ENCODE peak calls at places on chromosomes 5 and 9, in nine cellular contexts. H, F, G, R, I, Y, Z, P and N are unnamed samples.

GRCh38 chr9:126397056-126397455 is 70.4 kb downstream of the MVB12B start:
- DNase-seq in F (no peak), Z (no peak), Y (no peak), I (no peak), H (peak; percentile 76), P (peak; percentile 66), G (no peak), R (peak; percentile 64), N (peak; percentile 30)

GRCh38 chr5:142981886-142982820 is 212.0 kb downstream of the ARHGAP26 start:
- DNase-seq in H (no peak), Y (peak; percentile 96), G (peak; percentile 79), P (peak; percentile 80), R (no peak), Z (peak; percentile 86), I (peak; percentile 50), F (no peak), N (no peak)

GRCh38 chr5:180161420-180162303 is 47.3 kb downstream of the RASGEF1C start:
- DNase-seq in I (no peak), H (no peak), F (no peak), G (no peak), R (no peak), Y (no peak), Z (no peak), P (no peak), N (no peak)

GRCh38 chr5:980001-980588 is 28.5 kb upstream of the NKD2 start:
- DNase-seq in R (no peak), Y (peak; percentile 64), Z (no peak), I (no peak), G (no peak), H (no peak), P (no peak), F (no peak), N (no peak)

GRCh38 chr5:120586646-120587045 is 122.5 kb downstream of the PRR16 start:
- DNase-seq in Y (no peak), H (no peak), F (no peak), R (no peak), P (no peak), I (no peak), Z (no peak), G (no peak), N (no peak)

GRCh38 chr5:51382759-51383493 is at the start of gene ISL1:
- DNase-seq in G (peak; percentile 59), P (peak; percentile 63), I (peak; percentile 86), Z (no peak), F (peak; percentile 60), H (no peak), R (no peak), Y (peak; percentile 69), N (no peak)

GRCh38 chr9:124399323-124399962 is 15.8 kb downstream of the PSMB7 start:
- DNase-seq in G (peak; percentile 44), R (no peak), Y (peak; percentile 75), P (no peak), H (no peak), F (no peak), Z (no peak), I (no peak), N (no peak)

GRCh38 chr5:6604946-6605345 is 27.9 kb downstream of the NSUN2 start:
- DNase-seq in R (no peak), P (no peak), I (no peak), Y (no peak), G (no peak), F (no peak), Z (no peak), H (no peak), N (no peak)

GRCh38 chr5:181059297-181060230 is 19.5 kb downstream of the BTNL9 start:
- DNase-seq in P (no peak), Z (no peak), Y (no peak), I (no peak), R (no peak), H (no peak), F (no peak), G (no peak), N (no peak)

GRCh38 chr9:74770508-74771261 is 117.0 kb downstream of the TRPM6 start:
- DNase-seq in G (peak; percentile 7), H (peak; percentile 27), I (no peak), R (no peak), F (peak; percentile 82), Z (no peak), Y (no peak), P (peak; percentile 16), N (peak; percentile 44)

GRCh38 chr5:121384359-121384758 is 467.3 kb upstream of the FTMT start:
- DNase-seq in R (no peak), Y (no peak), Z (no peak), P (no peak), H (no peak), G (no peak), F (no peak), I (no peak), N (no peak)

GRCh38 chr9:88833946-88834345 is 157.3 kb upstream of the S1PR3 start:
- DNase-seq in G (no peak), I (no peak), Z (no peak), F (no peak), Y (no peak), R (no peak), H (no peak), P (no peak), N (no peak)

GRCh38 chr5:178371362-178372090 is 138.9 kb upstream of the PHYKPL start:
- DNase-seq in P (no peak), F (no peak), R (no peak), H (no peak), Z (no peak), Y (no peak), I (no peak), G (no peak), N (no peak)

GRCh38 chr9:8115570-8115969 is 316.0 kb upstream of the DMAC1 start:
- DNase-seq in F (no peak), R (no peak), P (no peak), Y (no peak), I (no peak), G (no peak), H (no peak), Z (no peak), N (no peak)

GRCh38 chr9:118321823-118322222 is 617.6 kb downstream of the TLR4 start:
- DNase-seq in G (no peak), H (no peak), F (no peak), Y (no peak), I (no peak), R (no peak), Z (no peak), P (no peak), N (no peak)

GRCh38 chr5:37900692-37901091 is 60.9 kb upstream of the GDNF start:
- DNase-seq in I (no peak), Z (no peak), F (peak; percentile 29), G (peak; percentile 33), H (no peak), R (no peak), P (peak; percentile 21), Y (peak; percentile 35), N (no peak)

GRCh38 chr5:140926211-140926902 is at the start of gene PCDHAC1:
- DNase-seq in G (peak; percentile 41), P (peak; percentile 46), F (peak; percentile 84), I (peak; percentile 96), H (no peak), Z (no peak), Y (peak; percentile 30), R (no peak), N (no peak)

GRCh38 chr5:181181650-181182565 is 23.1 kb downstream of the TRIM7 start:
- DNase-seq in Y (peak; percentile 57), Z (no peak), H (peak; percentile 77), G (peak; percentile 81), P (peak; percentile 79), R (no peak), F (peak; percentile 89), I (no peak), N (peak; percentile 73)

GRCh38 chr9:107883496-107884120 is 394.0 kb upstream of the KLF4 start:
- DNase-seq in F (no peak), G (no peak), P (peak; percentile 34), Y (no peak), H (peak; percentile 30), R (no peak), Z (no peak), I (no peak), N (peak; percentile 40)

GRCh38 chr5:15069407-15069905 is 197.9 kb upstream of the ANKH start:
- DNase-seq in Y (no peak), H (no peak), F (no peak), G (no peak), I (no peak), P (no peak), R (no peak), Z (no peak), N (no peak)

GRCh38 chr9:78618735-78619134 is 321.8 kb downstream of the PSAT1 start:
- DNase-seq in I (no peak), Z (no peak), H (no peak), F (no peak), Y (no peak), P (no peak), G (no peak), R (no peak), N (no peak)

GRCh38 chr9:89309608-89310485 is 1.1 kb upstream of the CKS2 start:
- DNase-seq in R (no peak), G (peak; percentile 34), I (no peak), F (no peak), Y (no peak), Z (no peak), H (no peak), P (peak; percentile 45), N (no peak)

DNA sequence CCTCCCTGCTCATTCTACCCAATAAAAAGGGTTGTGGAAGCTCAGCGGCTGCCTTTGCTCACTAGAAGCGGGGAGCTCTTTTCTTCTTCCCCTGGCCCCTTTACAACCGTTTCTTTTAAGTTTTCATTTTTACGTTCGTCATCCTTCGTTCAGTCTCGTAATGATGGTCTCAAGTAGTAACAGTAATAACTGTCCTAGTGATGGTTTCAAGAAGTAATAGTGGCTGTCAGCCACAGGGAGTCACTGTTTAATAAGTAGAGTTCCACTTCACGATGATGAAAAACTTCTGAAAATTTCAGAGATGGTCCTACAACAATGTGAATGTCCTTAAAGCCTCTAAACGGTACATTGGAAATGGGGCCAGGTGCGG is 6.2 kb downstream of the UGT3A2 start:
- DNase-seq in F (peak; percentile 27), P (no peak), Z (no peak), G (no peak), I (no peak), R (no peak), Y (no peak), H (no peak), N (no peak)
- TF ChIP-seq CTCF in F (peak; percentile 19), P (no peak), Z (no peak), G (no peak), I (no peak), R (no peak), Y (no peak), H (no peak), N (no peak)

GRCh38 chr9:69526699-69527098 is 145.5 kb downstream of the APBA1 start:
- DNase-seq in Y (no peak), Z (no peak), P (no peak), F (no peak), G (no peak), H (no peak), R (no peak), I (no peak), N (no peak)
- TF ChIP-seq CTCF in Y (no peak), Z (no peak), P (no peak), F (no peak), G (no peak), H (no peak), R (no peak), I (no peak), N (no peak)

GRCh38 chr9:133777111-133777791 is 39.1 kb upstream of the SARDH start:
- DNase-seq in G (no peak), Y (no peak), F (no peak), R (no peak), I (no peak), Z (no peak), H (no peak), P (no peak), N (no peak)
- TF ChIP-seq CTCF in G (no peak), Y (no peak), F (no peak), R (no peak), I (no peak), Z (no peak), H (no peak), P (no peak), N (no peak)

GRCh38 chr9:79691496-79691895 is 119.7 kb downstream of the TLE4 start:
- DNase-seq in I (no peak), Z (no peak), F (no peak), P (no peak), G (no peak), R (no peak), H (no peak), Y (no peak), N (no peak)
- TF ChIP-seq CTCF in I (no peak), Z (no peak), F (no peak), P (no peak), G (no peak), R (no peak), H (no peak), Y (no peak), N (no peak)